ENCODE peak calls at places on chromosomes 6 and 20, in seven cellular contexts. One of them, this sample, is unnamed.

GRCh38 chr6:153525998-153526397 is 394.9 kb upstream of the RGS17 start:
- DNase-seq in activated CD4-positive, alpha-beta T cell treated with anti-CD3 and anti-CD28 coated beads for 24 hours: no peak
- DNase-seq in kidney tubule cell: no peak
- DNase-seq in activated B cell treated with CpG ODN at 0.5 μM for 24 hours: no peak
- DNase-seq in astrocyte of the spinal cord: no peak
- DNase-seq in BE2C: no peak
- DNase-seq in HTR-8/SVneo: no peak
- DNase-seq in this sample: no peak

GRCh38 chr20:48640871-48641270 is 186.9 kb downstream of the PREX1 start:
- DNase-seq in activated B cell treated with CpG ODN at 0.5 μM for 24 hours: no peak
- DNase-seq in astrocyte of the spinal cord: no peak
- DNase-seq in BE2C: no peak
- DNase-seq in HTR-8/SVneo: no peak
- DNase-seq in kidney tubule cell: no peak
- DNase-seq in activated CD4-positive, alpha-beta T cell treated with anti-CD3 and anti-CD28 coated beads for 24 hours: no peak
- DNase-seq in this sample: no peak

GRCh38 chr6:132133734-132134490 is 182.7 kb upstream of the CCN2 start:
- DNase-seq in activated B cell treated with CpG ODN at 0.5 μM for 24 hours: no peak
- DNase-seq in BE2C: no peak
- DNase-seq in HTR-8/SVneo: no peak
- DNase-seq in activated CD4-positive, alpha-beta T cell treated with anti-CD3 and anti-CD28 coated beads for 24 hours: no peak
- DNase-seq in kidney tubule cell: peak
- DNase-seq in astrocyte of the spinal cord: peak
- DNase-seq in this sample: no peak

GRCh38 chr6:168440520-168441433 is at the start of gene SMOC2:
- DNase-seq in BE2C: no peak
- DNase-seq in astrocyte of the spinal cord: no peak
- DNase-seq in kidney tubule cell: no peak
- DNase-seq in activated CD4-positive, alpha-beta T cell treated with anti-CD3 and anti-CD28 coated beads for 24 hours: no peak
- DNase-seq in activated B cell treated with CpG ODN at 0.5 μM for 24 hours: no peak
- DNase-seq in HTR-8/SVneo: no peak
- DNase-seq in this sample: peak

GRCh38 chr20:46752639-46753235 is 43.3 kb downstream of the SLC2A10 start:
- DNase-seq in activated CD4-positive, alpha-beta T cell treated with anti-CD3 and anti-CD28 coated beads for 24 hours: peak
- DNase-seq in HTR-8/SVneo: peak
- DNase-seq in kidney tubule cell: peak
- DNase-seq in astrocyte of the spinal cord: peak
- DNase-seq in activated B cell treated with CpG ODN at 0.5 μM for 24 hours: no peak
- DNase-seq in BE2C: peak
- DNase-seq in this sample: peak

GRCh38 chr6:15434263-15434662 is 188.4 kb downstream of the JARID2 start:
- DNase-seq in HTR-8/SVneo: no peak
- DNase-seq in kidney tubule cell: no peak
- DNase-seq in astrocyte of the spinal cord: no peak
- DNase-seq in activated CD4-positive, alpha-beta T cell treated with anti-CD3 and anti-CD28 coated beads for 24 hours: no peak
- DNase-seq in activated B cell treated with CpG ODN at 0.5 μM for 24 hours: no peak
- DNase-seq in BE2C: no peak
- DNase-seq in this sample: peak

GRCh38 chr20:6920991-6921613 is 153.6 kb downstream of the BMP2 start:
- DNase-seq in BE2C: no peak
- DNase-seq in kidney tubule cell: no peak
- DNase-seq in astrocyte of the spinal cord: no peak
- DNase-seq in HTR-8/SVneo: no peak
- DNase-seq in activated B cell treated with CpG ODN at 0.5 μM for 24 hours: no peak
- DNase-seq in activated CD4-positive, alpha-beta T cell treated with anti-CD3 and anti-CD28 coated beads for 24 hours: no peak
- DNase-seq in this sample: no peak

GRCh38 chr20:51195419-51195901 is 172.6 kb upstream of the KCNG1 start:
- DNase-seq in astrocyte of the spinal cord: peak
- DNase-seq in kidney tubule cell: peak
- DNase-seq in activated CD4-positive, alpha-beta T cell treated with anti-CD3 and anti-CD28 coated beads for 24 hours: no peak
- DNase-seq in activated B cell treated with CpG ODN at 0.5 μM for 24 hours: no peak
- DNase-seq in BE2C: no peak
- DNase-seq in HTR-8/SVneo: no peak
- DNase-seq in this sample: no peak

GRCh38 chr6:88168362-88168761 is 2.2 kb upstream of the CNR1 start:
- DNase-seq in activated B cell treated with CpG ODN at 0.5 μM for 24 hours: no peak
- DNase-seq in astrocyte of the spinal cord: no peak
- DNase-seq in HTR-8/SVneo: no peak
- DNase-seq in kidney tubule cell: no peak
- DNase-seq in BE2C: no peak
- DNase-seq in activated CD4-positive, alpha-beta T cell treated with anti-CD3 and anti-CD28 coated beads for 24 hours: no peak
- DNase-seq in this sample: no peak

GRCh38 chr6:168684471-168684870 is 243.5 kb downstream of the SMOC2 start:
- DNase-seq in BE2C: no peak
- DNase-seq in activated B cell treated with CpG ODN at 0.5 μM for 24 hours: no peak
- DNase-seq in astrocyte of the spinal cord: no peak
- DNase-seq in activated CD4-positive, alpha-beta T cell treated with anti-CD3 and anti-CD28 coated beads for 24 hours: no peak
- DNase-seq in HTR-8/SVneo: no peak
- DNase-seq in kidney tubule cell: no peak
- DNase-seq in this sample: no peak

GRCh38 chr20:8853805-8854338 is 215.0 kb upstream of the PLCB4 start:
- DNase-seq in HTR-8/SVneo: peak
- DNase-seq in kidney tubule cell: peak
- DNase-seq in BE2C: peak
- DNase-seq in activated CD4-positive, alpha-beta T cell treated with anti-CD3 and anti-CD28 coated beads for 24 hours: no peak
- DNase-seq in activated B cell treated with CpG ODN at 0.5 μM for 24 hours: no peak
- DNase-seq in astrocyte of the spinal cord: peak
- DNase-seq in this sample: peak

This sample was measured in NCI-H774.